ENCODE peak calls at places on chromosomes 1 and 21, in seven cellular contexts. Z is HEK293T, P is K562, W is GM12878, C is HepG2, S is HCT116, A is H1. N is an unnamed sample.

GRCh38 chr1:938088-938683 is 14.5 kb downstream of the SAMD11 start:
- DNase-seq in Z (no peak), P (peak), W (no peak), C (peak), S (no peak), A (no peak), N (no peak)

GRCh38 chr1:52636701-52637695 is 4.0 kb downstream of the SHISAL2A start:
- DNase-seq in Z (no peak), P (no peak), W (peak), C (no peak), S (no peak), A (no peak), N (no peak)

GRCh38 chr1:214454619-214455396 is 96.6 kb downstream of the PTPN14 start:
- DNase-seq in Z (no peak), P (no peak), W (no peak), C (no peak), S (no peak), A (no peak), N (no peak)

GRCh38 chr1:10733967-10734366 is 62.5 kb downstream of the CASZ1 start:
- DNase-seq in Z (no peak), P (no peak), W (no peak), C (no peak), S (no peak), A (no peak), N (no peak)

GRCh38 chr1:174160109-174160473 is 771 bp downstream of the RABGAP1L start:
- DNase-seq in Z (peak), P (peak), W (no peak), C (peak), S (no peak), A (no peak), N (peak)

GRCh38 chr1:227521782-227522181 is 41.6 kb upstream of the ZNF678 start:
- DNase-seq in Z (no peak), P (no peak), W (no peak), C (no peak), S (no peak), A (no peak), N (no peak)

GRCh38 chr1:239619190-239619589 is 232.8 kb downstream of the CHRM3 start:
- DNase-seq in Z (no peak), P (no peak), W (no peak), C (no peak), S (no peak), A (no peak), N (no peak)

GRCh38 chr1:21541835-21542234 is 32.6 kb downstream of the ALPL start:
- DNase-seq in Z (no peak), P (no peak), W (no peak), C (no peak), S (no peak), A (no peak), N (no peak)

GRCh38 chr21:37511848-37512247 is 145.3 kb downstream of the DYRK1A start:
- DNase-seq in Z (no peak), P (no peak), W (no peak), C (no peak), S (no peak), A (no peak), N (no peak)

GRCh38 chr1:66733348-66734017 is 18.8 kb upstream of the DYNLT5 start:
- DNase-seq in Z (no peak), P (no peak), W (no peak), C (no peak), S (no peak), A (no peak), N (no peak)

GRCh38 chr21:46153259-46154154 is 1.9 kb downstream of the FTCD start:
- DNase-seq in Z (peak), P (peak), W (no peak), C (peak), S (no peak), A (peak), N (peak)

GRCh38 chr1:54314691-54315455 is 91.3 kb downstream of the SSBP3 start:
- DNase-seq in Z (no peak), P (no peak), W (no peak), C (no peak), S (no peak), A (no peak), N (no peak)

GRCh38 chr21:24895885-24896734 is 711.2 kb downstream of the MRPL39 start:
- DNase-seq in Z (no peak), P (peak), W (peak), C (no peak), S (no peak), A (peak), N (peak)

GRCh38 chr1:159205225-159205624 is 550 bp downstream of the ACKR1 start:
- DNase-seq in Z (no peak), P (no peak), W (no peak), C (no peak), S (no peak), A (no peak), N (peak)

GRCh38 chr1:119984771-119985170 is 84.7 kb downstream of the NOTCH2 start:
- DNase-seq in Z (no peak), P (no peak), W (no peak), C (no peak), S (no peak), A (no peak), N (no peak)

GRCh38 chr1:198772626-198773025 is 133.8 kb downstream of the PTPRC start:
- DNase-seq in Z (no peak), P (no peak), W (no peak), C (no peak), S (no peak), A (no peak), N (no peak)

GRCh38 chr1:204203206-204203767 is 7.0 kb upstream of the KISS1 start:
- DNase-seq in Z (no peak), P (no peak), W (no peak), C (no peak), S (no peak), A (no peak), N (no peak)

GRCh38 chr1:204198978-204199340 is 2.7 kb upstream of the KISS1 start:
- DNase-seq in Z (no peak), P (no peak), W (no peak), C (no peak), S (no peak), A (no peak), N (no peak)

GRCh38 chr1:204202481-204202880 is 6.2 kb upstream of the KISS1 start:
- DNase-seq in Z (no peak), P (no peak), W (no peak), C (no peak), S (no peak), A (no peak), N (no peak)

GRCh38 chr1:204199579-204199978 is 3.3 kb upstream of the KISS1 start:
- DNase-seq in Z (no peak), P (no peak), W (no peak), C (no peak), S (no peak), A (no peak), N (no peak)

GRCh38 chr1:204201651-204202050 is 5.4 kb upstream of the KISS1 start:
- DNase-seq in Z (no peak), P (no peak), W (no peak), C (no peak), S (no peak), A (no peak), N (no peak)
- TF ChIP-seq SP1 in Z (no peak), P (no peak), W (no peak), C (no peak), S (no peak), A (no peak), N (no peak)

DNA sequence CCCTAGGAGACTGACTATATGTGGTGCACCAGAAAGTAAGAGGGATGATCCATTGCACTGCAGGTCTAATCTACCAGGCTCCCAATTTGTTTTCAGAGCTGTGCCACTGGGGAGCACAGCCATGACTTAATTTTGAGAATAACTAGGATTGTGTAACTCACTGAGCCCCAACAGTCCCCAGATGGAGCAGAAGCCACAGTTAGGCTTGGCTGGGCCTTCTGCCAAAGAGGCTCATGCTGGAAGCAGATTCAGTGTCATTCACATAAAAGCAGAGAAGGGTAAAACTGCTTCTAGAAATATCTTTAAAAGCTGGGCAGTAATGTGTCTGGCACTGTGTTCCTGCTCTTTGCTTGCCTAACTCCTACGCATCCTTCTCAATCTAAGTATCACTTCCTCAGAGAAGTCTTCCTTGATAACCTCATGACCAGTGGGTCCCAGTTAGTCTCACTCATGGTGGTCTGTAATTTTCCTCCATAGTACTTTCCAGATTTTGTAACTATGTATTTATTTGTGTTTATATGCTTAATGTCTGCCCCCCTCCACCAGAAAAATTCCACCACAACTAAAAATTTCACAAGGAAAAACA is 20.3 kb downstream of the STK40 start:
- DNase-seq in Z (no peak), P (no peak), W (no peak), C (no peak), S (no peak), A (no peak), N (no peak)
- TF ChIP-seq SP1 in Z (no peak), P (no peak), W (no peak), C (no peak), S (no peak), A (no peak), N (no peak)

GRCh38 chr21:16908087-16908486 is 604.8 kb upstream of the CXADR start:
- DNase-seq in Z (no peak), P (no peak), W (no peak), C (no peak), S (no peak), A (no peak), N (no peak)
- TF ChIP-seq SP1 in Z (no peak), P (no peak), W (no peak), C (no peak), S (no peak), A (no peak), N (no peak)

DNA sequence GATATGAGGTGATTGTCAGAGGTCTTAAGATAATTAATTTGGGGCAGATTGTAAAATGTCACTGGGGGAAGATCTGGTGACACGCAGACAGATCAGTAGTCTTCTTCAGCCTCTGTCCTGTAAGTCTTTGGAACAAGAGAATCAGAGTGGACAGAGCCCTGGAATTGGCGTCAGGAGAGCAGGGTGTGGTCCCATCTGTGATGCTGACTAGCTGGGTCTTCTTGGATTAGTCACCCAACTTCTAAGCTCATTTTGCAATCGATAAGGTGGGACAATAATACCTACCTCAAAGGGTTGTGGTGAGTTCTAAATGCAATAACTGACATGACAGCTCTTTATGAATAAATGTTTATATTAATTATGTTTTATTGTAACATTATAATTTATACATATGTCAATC is 4.8 kb downstream of the FASLG start:
- DNase-seq in Z (no peak), P (peak), W (no peak), C (no peak), S (no peak), A (no peak), N (no peak)
- TF ChIP-seq SP1 in Z (no peak), P (no peak), W (no peak), C (no peak), S (no peak), A (no peak), N (no peak)

DNA sequence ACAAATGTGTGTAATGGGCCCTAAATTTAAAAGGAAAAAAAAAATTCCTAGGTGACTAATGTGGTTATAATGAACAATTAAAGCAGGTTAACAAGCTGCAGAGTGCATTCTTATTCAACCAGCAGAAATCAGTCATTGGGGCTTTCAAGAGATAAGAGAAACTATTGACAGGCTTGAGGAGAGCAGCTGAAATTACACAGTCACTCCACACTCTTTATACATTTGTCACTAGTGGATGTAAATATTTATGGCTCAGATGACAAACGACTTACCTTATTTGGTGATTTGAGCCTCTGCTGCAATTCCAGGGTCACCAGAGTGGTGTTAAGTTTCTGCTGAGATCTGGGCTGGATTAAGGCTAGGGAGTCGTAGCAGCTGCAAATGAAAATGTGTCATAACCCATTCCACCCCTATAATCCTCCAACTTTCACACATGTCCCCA is 896.3 kb downstream of the TTLL7 start:
- DNase-seq in Z (peak), P (no peak), W (no peak), C (no peak), S (no peak), A (no peak), N (no peak)
- TF ChIP-seq SP1 in Z (no peak), P (no peak), W (no peak), C (no peak), S (no peak), A (no peak), N (no peak)

N was measured in WTC11.